ENCODE peak calls at places on chromosomes 13 and 19, in six cellular contexts. M is AG04450, Q is ascending aorta, H is sigmoid colon, N is tibial artery, P is stomach. A is an unnamed sample. For H3K27me3, the result is how much of the 10 kb centered on the place peaks cover.

GRCh38 chr13:59774511-59774911 is 389.2 kb downstream of the DIAPH3 start:
- DNase-seq in P (no peak), N (no peak), Q (no peak), H (no peak), M (peak), A (no peak)

GRCh38 chr13:105597573-105597972 is 937.9 kb downstream of the EFNB2 start:
- DNase-seq in N (no peak), M (no peak), H (no peak), Q (no peak), P (no peak), A (no peak)

GRCh38 chr19:16001481-16002312 is 52.9 kb downstream of the OR10H4 start:
- DNase-seq in Q (no peak), M (peak), N (no peak), P (no peak), H (no peak), A (no peak)

GRCh38 chr13:43749503-43749902 is 37.3 kb downstream of the ENOX1 start:
- DNase-seq in P (no peak), Q (no peak), M (no peak), N (no peak), H (no peak), A (no peak)

GRCh38 chr13:72875233-72875632 is 93.3 kb downstream of the PIBF1 start:
- DNase-seq in Q (no peak), N (no peak), H (no peak), P (no peak), M (no peak), A (no peak)

GRCh38 chr13:110261166-110262081 is 45.5 kb downstream of the COL4A1 start:
- DNase-seq in H (no peak), M (no peak), N (no peak), P (no peak), Q (no peak), A (no peak)

GRCh38 chr19:1131718-1132552 is 28.1 kb downstream of the GPX4 start:
- DNase-seq in P (peak), Q (peak), H (peak), M (peak), N (peak), A (peak)

GRCh38 chr19:33231511-33231910 is 5.9 kb upstream of the SLC7A10 start:
- DNase-seq in M (peak), P (no peak), N (no peak), Q (no peak), H (no peak), A (no peak)

GRCh38 chr19:7931221-7932061 is 5.5 kb upstream of the CTXN1 start:
- DNase-seq in M (no peak), P (no peak), H (peak), N (no peak), Q (no peak), A (no peak)

GRCh38 chr19:35018379-35018778 is 11.9 kb upstream of the SCN1B start:
- DNase-seq in Q (no peak), P (no peak), N (no peak), M (no peak), H (no peak), A (no peak)

GRCh38 chr13:112455476-112456059 is 79.4 kb downstream of the SPACA7 start:
- DNase-seq in Q (no peak), M (no peak), N (peak), P (no peak), H (no peak), A (no peak)

GRCh38 chr13:78060966-78061365 is 142.3 kb upstream of the EDNRB start:
- DNase-seq in M (no peak), P (peak), N (no peak), Q (no peak), H (no peak), A (no peak)
- H3K4me3 ChIP-seq in M (no peak), P (no peak), N (no peak), Q (no peak), H (no peak), A (no peak)

GRCh38 chr13:38998739-38999138 is 8.1 kb upstream of the STOML3 start:
- DNase-seq in P (no peak), N (no peak), M (no peak), Q (no peak), H (no peak), A (no peak)
- H3K27me3 ChIP-seq in P (under half), N (under half), M (under half), Q (under half), H (under half), A (under half)

GRCh38 chr19:42424712-42425131 is 2.5 kb downstream of the LIPE start:
- DNase-seq in H (peak), Q (no peak), M (no peak), N (no peak), P (no peak), A (no peak)

GRCh38 chr19:42423462-42424344 is 3.5 kb downstream of the LIPE start:
- DNase-seq in P (peak), H (peak), Q (peak), M (peak), N (peak), A (peak)

GRCh38 chr19:42422576-42423461 is 4.4 kb downstream of the LIPE start:
- DNase-seq in N (no peak), P (no peak), M (no peak), Q (no peak), H (peak), A (peak)

GRCh38 chr19:42422092-42422575 is 5.1 kb downstream of the LIPE start:
- DNase-seq in Q (no peak), H (no peak), P (no peak), N (no peak), M (no peak), A (no peak)

GRCh38 chr19:42424345-42424707 is 2.9 kb downstream of the LIPE start:
- DNase-seq in Q (no peak), N (no peak), M (no peak), H (no peak), P (no peak), A (no peak)
- H3K4me3 ChIP-seq in Q (peak), N (peak), M (peak), H (peak), P (peak), A (no peak)

GRCh38 chr13:102400619-102401125 is 1.2 kb downstream of the FGF14 start:
- DNase-seq in Q (no peak), N (peak), M (no peak), P (no peak), H (no peak), A (no peak)
- H3K27me3 ChIP-seq in Q (under half), N (under half), M (under half), P (under half), H (under half), A (under half)

A was measured in Peyer's patch.